ENCODE peak calls at places on chromosomes 6 and 20, in six cellular contexts. One of them, this sample, is unnamed.

GRCh38 chr20:19625416-19625815 is 132.6 kb upstream of the RIN2 start:
- DNase-seq in PC-3: no peak
- DNase-seq in GM23248: no peak
- DNase-seq in astrocyte: no peak
- DNase-seq in fibroblast of lung: no peak
- DNase-seq in mammary epithelial cell: no peak
- DNase-seq in this sample: no peak

GRCh38 chr6:151699719-151700118 is 107.8 kb upstream of the ESR1 start:
- DNase-seq in GM23248: no peak
- DNase-seq in PC-3: no peak
- DNase-seq in fibroblast of lung: no peak
- DNase-seq in mammary epithelial cell: no peak
- DNase-seq in astrocyte: no peak
- DNase-seq in this sample: no peak

GRCh38 chr6:89350281-89351037 is 2.1 kb downstream of the UBE2J1 start:
- DNase-seq in PC-3: no peak
- DNase-seq in astrocyte: peak; percentile 56
- DNase-seq in mammary epithelial cell: no peak
- DNase-seq in GM23248: peak; percentile 24
- DNase-seq in fibroblast of lung: no peak
- DNase-seq in this sample: no peak

GRCh38 chr20:4512891-4513550 is 208.7 kb upstream of the PRND start:
- DNase-seq in PC-3: peak; percentile 99
- DNase-seq in fibroblast of lung: peak; percentile 91
- DNase-seq in GM23248: peak; percentile 92
- DNase-seq in mammary epithelial cell: peak; percentile 91
- DNase-seq in astrocyte: peak; percentile 96
- DNase-seq in this sample: peak; percentile 58

GRCh38 chr6:8180327-8181161 is 78.2 kb upstream of the EEF1E1 start:
- DNase-seq in PC-3: peak; percentile 26
- DNase-seq in mammary epithelial cell: peak; percentile 55
- DNase-seq in GM23248: peak; percentile 70
- DNase-seq in astrocyte: peak; percentile 84
- DNase-seq in fibroblast of lung: peak; percentile 60
- DNase-seq in this sample: peak; percentile 93

GRCh38 chr6:169723991-169724553 is at the start of gene PHF10:
- DNase-seq in GM23248: peak; percentile 62
- DNase-seq in mammary epithelial cell: no peak
- DNase-seq in fibroblast of lung: peak; percentile 28
- DNase-seq in astrocyte: no peak
- DNase-seq in PC-3: no peak
- DNase-seq in this sample: peak; percentile 52

GRCh38 chr20:63362426-63363009 is 1.4 kb upstream of the CHRNA4 start:
- DNase-seq in fibroblast of lung: no peak
- DNase-seq in PC-3: no peak
- DNase-seq in astrocyte: no peak
- DNase-seq in mammary epithelial cell: no peak
- DNase-seq in GM23248: no peak
- DNase-seq in this sample: no peak

GRCh38 chr6:111696814-111697213 is 91.1 kb upstream of the TRAF3IP2 start:
- DNase-seq in mammary epithelial cell: no peak
- DNase-seq in GM23248: no peak
- DNase-seq in PC-3: no peak
- DNase-seq in astrocyte: no peak
- DNase-seq in fibroblast of lung: no peak
- DNase-seq in this sample: no peak

GRCh38 chr20:63911171-63911570 is 16.2 kb downstream of the DNAJC5 start:
- DNase-seq in fibroblast of lung: peak; percentile 39
- DNase-seq in GM23248: peak; percentile 78
- DNase-seq in mammary epithelial cell: peak; percentile 99
- DNase-seq in astrocyte: peak; percentile 44
- DNase-seq in PC-3: peak; percentile 92
- DNase-seq in this sample: no peak

GRCh38 chr20:63734111-63734945 is 2.1 kb upstream of the LIME1 start:
- DNase-seq in PC-3: no peak
- DNase-seq in mammary epithelial cell: no peak
- DNase-seq in astrocyte: no peak
- DNase-seq in fibroblast of lung: no peak
- DNase-seq in GM23248: no peak
- DNase-seq in this sample: no peak

GRCh38 chr6:149896491-149896890 is 1.4 kb downstream of the RAET1E start:
- DNase-seq in PC-3: peak; percentile 20
- DNase-seq in fibroblast of lung: no peak
- DNase-seq in mammary epithelial cell: no peak
- DNase-seq in astrocyte: peak; percentile 27
- DNase-seq in GM23248: peak; percentile 77
- DNase-seq in this sample: no peak

GRCh38 chr6:44682280-44682679 is 294.8 kb downstream of the CDC5L start:
- DNase-seq in PC-3: no peak
- DNase-seq in fibroblast of lung: no peak
- DNase-seq in astrocyte: no peak
- DNase-seq in GM23248: no peak
- DNase-seq in mammary epithelial cell: no peak
- DNase-seq in this sample: no peak

GRCh38 chr6:3751019-3751729 is at the start of gene PXDC1:
- DNase-seq in fibroblast of lung: no peak
- DNase-seq in PC-3: peak; percentile 23
- DNase-seq in mammary epithelial cell: peak; percentile 25
- DNase-seq in astrocyte: no peak
- DNase-seq in GM23248: peak; percentile 67
- DNase-seq in this sample: peak; percentile 42

GRCh38 chr6:34095136-34095505 is 50.8 kb downstream of the GRM4 start:
- DNase-seq in mammary epithelial cell: no peak
- DNase-seq in PC-3: no peak
- DNase-seq in GM23248: no peak
- DNase-seq in astrocyte: no peak
- DNase-seq in fibroblast of lung: no peak
- DNase-seq in this sample: no peak

GRCh38 chr6:101391772-101392560 is 1.5 kb upstream of the GRIK2 start:
- DNase-seq in mammary epithelial cell: no peak
- DNase-seq in fibroblast of lung: no peak
- DNase-seq in PC-3: peak; percentile 56
- DNase-seq in GM23248: no peak
- DNase-seq in astrocyte: no peak
- DNase-seq in this sample: peak; percentile 42

GRCh38 chr6:52929321-52930164 is 20.0 kb upstream of the GSTA3 start:
- DNase-seq in mammary epithelial cell: peak; percentile 86
- DNase-seq in astrocyte: peak; percentile 87
- DNase-seq in fibroblast of lung: peak; percentile 90
- DNase-seq in GM23248: peak; percentile 98
- DNase-seq in PC-3: peak; percentile 96
- DNase-seq in this sample: no peak

GRCh38 chr6:13234130-13234529 is 94.2 kb downstream of the TBC1D7 start:
- DNase-seq in astrocyte: peak; percentile 18
- DNase-seq in PC-3: peak; percentile 27
- DNase-seq in mammary epithelial cell: peak; percentile 43
- DNase-seq in GM23248: peak; percentile 58
- DNase-seq in fibroblast of lung: no peak
- DNase-seq in this sample: no peak

GRCh38 chr6:46221221-46221793 is 50.5 kb upstream of the ENPP5 start:
- DNase-seq in astrocyte: no peak
- DNase-seq in PC-3: peak; percentile 70
- DNase-seq in GM23248: peak; percentile 72
- DNase-seq in fibroblast of lung: peak; percentile 65
- DNase-seq in mammary epithelial cell: peak; percentile 21
- DNase-seq in this sample: peak; percentile 47

GRCh38 chr6:15936503-15936902 is 192.4 kb upstream of the MYLIP start:
- DNase-seq in mammary epithelial cell: no peak
- DNase-seq in astrocyte: no peak
- DNase-seq in PC-3: no peak
- DNase-seq in fibroblast of lung: no peak
- DNase-seq in GM23248: no peak
- DNase-seq in this sample: no peak

GRCh38 chr20:52484438-52484837 is 292.9 kb upstream of the ZFP64 start:
- DNase-seq in fibroblast of lung: no peak
- DNase-seq in PC-3: no peak
- DNase-seq in GM23248: peak; percentile 82
- DNase-seq in mammary epithelial cell: peak; percentile 0
- DNase-seq in astrocyte: peak; percentile 87
- DNase-seq in this sample: peak; percentile 37

GRCh38 chr20:31860431-31861345 is 9.6 kb downstream of the DUSP15 start:
- DNase-seq in astrocyte: no peak
- DNase-seq in fibroblast of lung: no peak
- DNase-seq in GM23248: peak; percentile 64
- DNase-seq in mammary epithelial cell: peak; percentile 40
- DNase-seq in PC-3: peak; percentile 61
- DNase-seq in this sample: peak; percentile 72

GRCh38 chr6:2839195-2839981 is 2.3 kb downstream of the SERPINB1 start:
- DNase-seq in astrocyte: peak; percentile 76
- DNase-seq in fibroblast of lung: peak; percentile 61
- DNase-seq in GM23248: peak; percentile 61
- DNase-seq in PC-3: peak; percentile 98
- DNase-seq in mammary epithelial cell: peak; percentile 83
- DNase-seq in this sample: no peak

GRCh38 chr6:126914172-126914571 is 204.3 kb upstream of the RSPO3 start:
- DNase-seq in fibroblast of lung: no peak
- DNase-seq in astrocyte: no peak
- DNase-seq in GM23248: no peak
- DNase-seq in mammary epithelial cell: no peak
- DNase-seq in PC-3: no peak
- DNase-seq in this sample: no peak

GRCh38 chr6:169020821-169021220 is 232.8 kb downstream of the THBS2 start:
- DNase-seq in GM23248: no peak
- DNase-seq in fibroblast of lung: no peak
- DNase-seq in astrocyte: no peak
- DNase-seq in mammary epithelial cell: no peak
- DNase-seq in PC-3: no peak
- DNase-seq in this sample: no peak

GRCh38 chr20:64246616-64247311 is 8.8 kb upstream of the PCMTD2 start:
- DNase-seq in astrocyte: no peak
- DNase-seq in GM23248: no peak
- DNase-seq in fibroblast of lung: no peak
- DNase-seq in mammary epithelial cell: no peak
- DNase-seq in PC-3: no peak
- DNase-seq in this sample: no peak

GRCh38 chr6:99822741-99823512 is 171.1 kb downstream of the MCHR2 start:
- DNase-seq in astrocyte: peak; percentile 44
- DNase-seq in mammary epithelial cell: peak; percentile 69
- DNase-seq in fibroblast of lung: peak; percentile 58
- DNase-seq in GM23248: peak; percentile 84
- DNase-seq in PC-3: peak; percentile 66
- DNase-seq in this sample: peak; percentile 59
- H3K9ac ChIP-seq in astrocyte: no peak overlapping the region
- H3K9ac ChIP-seq in mammary epithelial cell: no peak overlapping the region
- H3K9ac ChIP-seq in fibroblast of lung: no peak overlapping the region
- H3K9ac ChIP-seq in GM23248: no peak overlapping the region
- H3K9ac ChIP-seq in PC-3: no peak overlapping the region
- H3K9ac ChIP-seq in this sample: no peak overlapping the region

GRCh38 chr6:35686873-35687557 is 1.7 kb downstream of the FKBP5 start:
- DNase-seq in PC-3: no peak
- DNase-seq in fibroblast of lung: no peak
- DNase-seq in GM23248: no peak
- DNase-seq in mammary epithelial cell: no peak
- DNase-seq in astrocyte: no peak
- DNase-seq in this sample: no peak

GRCh38 chr6:35688605-35689322 is at the start of gene FKBP5:
- DNase-seq in PC-3: peak; percentile 91
- DNase-seq in GM23248: peak; percentile 97
- DNase-seq in mammary epithelial cell: peak; percentile 89
- DNase-seq in astrocyte: peak; percentile 73
- DNase-seq in fibroblast of lung: peak; percentile 88
- DNase-seq in this sample: peak; percentile 93

GRCh38 chr6:35683267-35683666 is 5.4 kb downstream of the FKBP5 start:
- DNase-seq in fibroblast of lung: no peak
- DNase-seq in GM23248: no peak
- DNase-seq in mammary epithelial cell: no peak
- DNase-seq in PC-3: no peak
- DNase-seq in astrocyte: no peak
- DNase-seq in this sample: no peak

GRCh38 chr6:35687658-35688604 is 784 bp downstream of the FKBP5 start:
- DNase-seq in fibroblast of lung: peak; percentile 49
- DNase-seq in mammary epithelial cell: peak; percentile 63
- DNase-seq in PC-3: peak; percentile 66
- DNase-seq in GM23248: peak; percentile 70
- DNase-seq in astrocyte: peak; percentile 50
- DNase-seq in this sample: peak; percentile 78

GRCh38 chr6:35686441-35686840 is 2.3 kb downstream of the FKBP5 start:
- DNase-seq in PC-3: no peak
- DNase-seq in GM23248: no peak
- DNase-seq in fibroblast of lung: no peak
- DNase-seq in astrocyte: no peak
- DNase-seq in mammary epithelial cell: no peak
- DNase-seq in this sample: no peak
- H3K4me3 ChIP-seq in PC-3: peak overlapping the region; percentile 90
- H3K4me3 ChIP-seq in GM23248: no peak overlapping the region
- H3K4me3 ChIP-seq in fibroblast of lung: peak overlapping the region; percentile 98
- H3K4me3 ChIP-seq in astrocyte: no peak overlapping the region
- H3K4me3 ChIP-seq in mammary epithelial cell: peak overlapping the region; percentile 92
- H3K4me3 ChIP-seq in this sample: no peak overlapping the region

GRCh38 chr6:37172991-37173572 is 3.1 kb downstream of the PIM1 start:
- DNase-seq in mammary epithelial cell: no peak
- DNase-seq in fibroblast of lung: no peak
- DNase-seq in GM23248: no peak
- DNase-seq in astrocyte: no peak
- DNase-seq in PC-3: no peak
- DNase-seq in this sample: no peak

GRCh38 chr6:37171970-37172812 is 2.2 kb downstream of the PIM1 start:
- DNase-seq in GM23248: peak; percentile 96
- DNase-seq in fibroblast of lung: peak; percentile 98
- DNase-seq in mammary epithelial cell: peak; percentile 92
- DNase-seq in astrocyte: peak; percentile 87
- DNase-seq in PC-3: peak; percentile 98
- DNase-seq in this sample: peak; percentile 95

GRCh38 chr6:37169458-37170272 is at the start of gene PIM1:
- DNase-seq in PC-3: peak; percentile 95
- DNase-seq in mammary epithelial cell: peak; percentile 96
- DNase-seq in GM23248: peak; percentile 99
- DNase-seq in fibroblast of lung: peak; percentile 98
- DNase-seq in astrocyte: peak; percentile 88
- DNase-seq in this sample: peak; percentile 99

GRCh38 chr6:37170273-37171140 is 555 bp downstream of the PIM1 start:
- DNase-seq in fibroblast of lung: no peak
- DNase-seq in astrocyte: no peak
- DNase-seq in PC-3: peak; percentile 44
- DNase-seq in GM23248: peak; percentile 75
- DNase-seq in mammary epithelial cell: peak; percentile 38
- DNase-seq in this sample: peak; percentile 79

GRCh38 chr6:37171141-37171969 is 1.4 kb downstream of the PIM1 start:
- DNase-seq in GM23248: peak; percentile 77
- DNase-seq in PC-3: peak; percentile 34
- DNase-seq in mammary epithelial cell: peak; percentile 47
- DNase-seq in fibroblast of lung: no peak
- DNase-seq in astrocyte: peak; percentile 67
- DNase-seq in this sample: peak; percentile 42
- H3K4me1 ChIP-seq in GM23248: peaks cover 15% of the 10 kb centered on the region
- H3K4me1 ChIP-seq in PC-3: peaks cover 13% of the 10 kb centered on the region
- H3K4me1 ChIP-seq in mammary epithelial cell: peaks cover 22% of the 10 kb centered on the region
- H3K4me1 ChIP-seq in fibroblast of lung: peaks cover 6% of the 10 kb centered on the region
- H3K4me1 ChIP-seq in astrocyte: peaks cover 9% of the 10 kb centered on the region
- H3K4me1 ChIP-seq in this sample: peaks cover 4% of the 10 kb centered on the region

DNA sequence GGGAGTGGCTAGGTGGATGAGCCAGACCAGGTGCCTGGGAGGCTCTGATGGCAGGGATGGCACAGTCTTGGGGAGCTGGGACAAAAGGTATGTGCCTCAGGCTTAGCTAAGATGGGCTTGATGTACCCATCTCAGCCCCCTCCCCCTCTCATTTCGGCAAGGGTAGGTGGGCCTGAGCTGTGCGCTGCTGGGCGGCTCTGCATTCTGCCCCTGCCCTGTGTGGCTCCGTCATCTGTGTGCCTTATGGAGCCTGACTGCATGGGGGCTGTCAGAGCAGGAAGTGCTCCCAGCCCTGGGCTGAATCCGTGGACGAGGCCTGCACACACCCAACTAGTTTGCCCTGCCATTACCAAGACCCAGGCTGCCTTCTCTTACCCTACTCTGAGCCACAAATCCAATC is 54.7 kb downstream of the PYGB start:
- DNase-seq in mammary epithelial cell: no peak
- DNase-seq in fibroblast of lung: no peak
- DNase-seq in GM23248: no peak
- DNase-seq in PC-3: no peak
- DNase-seq in astrocyte: no peak
- DNase-seq in this sample: no peak
- H3K9ac ChIP-seq in mammary epithelial cell: no peak overlapping the region
- H3K9ac ChIP-seq in fibroblast of lung: no peak overlapping the region
- H3K9ac ChIP-seq in GM23248: no peak overlapping the region
- H3K9ac ChIP-seq in PC-3: no peak overlapping the region
- H3K9ac ChIP-seq in astrocyte: no peak overlapping the region
- H3K9ac ChIP-seq in this sample: no peak overlapping the region

This sample was measured in mesendoderm.